ENCODE peak calls at places on chromosomes 2 and 18, in four cellular contexts. E, A, P and N are unnamed samples.

GRCh38 chr2:33409417-33409955 is 67.0 kb upstream of the RASGRP3 start:
- DNase-seq in E (no peak), A (no peak), P (no peak), N (no peak)

GRCh38 chr2:98188351-98189046 is 101.5 kb downstream of the VWA3B start:
- DNase-seq in E (no peak), A (no peak), P (no peak), N (no peak)

GRCh38 chr2:234983011-234983726 is 31.4 kb downstream of the SH3BP4 start:
- DNase-seq in E (no peak), A (no peak), P (no peak), N (peak; percentile 71)

GRCh38 chr18:58499527-58499926 is 129.4 kb downstream of the ALPK2 start:
- DNase-seq in E (no peak), A (no peak), P (no peak), N (no peak)

GRCh38 chr2:1641498-1641897 is 102.8 kb downstream of the PXDN start:
- DNase-seq in E (no peak), A (no peak), P (no peak), N (no peak)

GRCh38 chr2:55902429-55902828 is 21.2 kb downstream of the EFEMP1 start:
- DNase-seq in E (no peak), A (no peak), P (no peak), N (no peak)

GRCh38 chr2:184339966-184340365 is 258.4 kb upstream of the ZNF804A start:
- DNase-seq in E (no peak), A (no peak), P (no peak), N (no peak)

GRCh38 chr2:156331572-156332451 is 709 bp downstream of the NR4A2 start:
- DNase-seq in E (peak; percentile 40), A (no peak), P (peak; percentile 56), N (no peak)

GRCh38 chr2:199596549-199596948 is 138.8 kb upstream of the SATB2 start:
- DNase-seq in E (no peak), A (no peak), P (peak; percentile 20), N (no peak)

GRCh38 chr2:98359986-98360385 is 13.7 kb downstream of the CNGA3 start:
- DNase-seq in E (no peak), A (no peak), P (no peak), N (no peak)

GRCh38 chr2:46438794-46439193 is 40.6 kb upstream of the TMEM247 start:
- DNase-seq in E (no peak), A (no peak), P (no peak), N (no peak)

GRCh38 chr2:23670245-23670592 is 256.7 kb downstream of the ATAD2B start:
- DNase-seq in E (no peak), A (no peak), P (no peak), N (no peak)

GRCh38 chr2:101770672-101771071 is 73.2 kb downstream of the MAP4K4 start:
- DNase-seq in E (no peak), A (no peak), P (peak; percentile 29), N (peak; percentile 3)